ENCODE peak calls at places on chromosomes 13 and 19, in ten cellular contexts. One of them, this sample, is unnamed.

GRCh38 chr13:25085125-25085742 is 10.7 kb upstream of the PABPC3 start:
- DNase-seq in cardiac fibroblast: peak
- DNase-seq in mammary epithelial cell: peak
- DNase-seq in fibroblast of villous mesenchyme: peak
- DNase-seq in C1 segment of cervical spinal cord: peak
- DNase-seq in HTR-8/SVneo: peak
- DNase-seq in activated CD8-positive, alpha-beta memory T cell treated with anti-CD3 and anti-CD28 coated beads, Interleukin-2, amount 10 ng/mL, durations not matched to agents 7 days and 5 days: no peak
- DNase-seq in nucleus accumbens: peak
- DNase-seq in fibroblast of lung: peak
- DNase-seq in EH: peak
- DNase-seq in this sample: peak

GRCh38 chr13:25207291-25207690 is 35.2 kb upstream of the AMER2 start:
- DNase-seq in cardiac fibroblast: no peak
- DNase-seq in mammary epithelial cell: no peak
- DNase-seq in fibroblast of villous mesenchyme: no peak
- DNase-seq in C1 segment of cervical spinal cord: no peak
- DNase-seq in HTR-8/SVneo: no peak
- DNase-seq in activated CD8-positive, alpha-beta memory T cell treated with anti-CD3 and anti-CD28 coated beads, Interleukin-2, amount 10 ng/mL, durations not matched to agents 7 days and 5 days: no peak
- DNase-seq in nucleus accumbens: no peak
- DNase-seq in fibroblast of lung: no peak
- DNase-seq in EH: no peak
- DNase-seq in this sample: no peak

GRCh38 chr13:107069107-107069776 is 501.3 kb upstream of the ARGLU1 start:
- DNase-seq in cardiac fibroblast: no peak
- DNase-seq in mammary epithelial cell: no peak
- DNase-seq in fibroblast of villous mesenchyme: peak
- DNase-seq in C1 segment of cervical spinal cord: no peak
- DNase-seq in HTR-8/SVneo: no peak
- DNase-seq in activated CD8-positive, alpha-beta memory T cell treated with anti-CD3 and anti-CD28 coated beads, Interleukin-2, amount 10 ng/mL, durations not matched to agents 7 days and 5 days: no peak
- DNase-seq in nucleus accumbens: no peak
- DNase-seq in fibroblast of lung: peak
- DNase-seq in EH: peak
- DNase-seq in this sample: no peak

GRCh38 chr13:31503626-31504025 is 235.7 kb upstream of the RXFP2 start:
- DNase-seq in cardiac fibroblast: no peak
- DNase-seq in mammary epithelial cell: no peak
- DNase-seq in fibroblast of villous mesenchyme: no peak
- DNase-seq in C1 segment of cervical spinal cord: no peak
- DNase-seq in HTR-8/SVneo: no peak
- DNase-seq in activated CD8-positive, alpha-beta memory T cell treated with anti-CD3 and anti-CD28 coated beads, Interleukin-2, amount 10 ng/mL, durations not matched to agents 7 days and 5 days: no peak
- DNase-seq in nucleus accumbens: no peak
- DNase-seq in fibroblast of lung: no peak
- DNase-seq in EH: no peak
- DNase-seq in this sample: no peak

GRCh38 chr19:6226444-6227155 is 53.2 kb downstream of the MLLT1 start:
- DNase-seq in cardiac fibroblast: no peak
- DNase-seq in mammary epithelial cell: no peak
- DNase-seq in fibroblast of villous mesenchyme: no peak
- DNase-seq in C1 segment of cervical spinal cord: no peak
- DNase-seq in HTR-8/SVneo: no peak
- DNase-seq in activated CD8-positive, alpha-beta memory T cell treated with anti-CD3 and anti-CD28 coated beads, Interleukin-2, amount 10 ng/mL, durations not matched to agents 7 days and 5 days: no peak
- DNase-seq in nucleus accumbens: no peak
- DNase-seq in fibroblast of lung: no peak
- DNase-seq in EH: no peak
- DNase-seq in this sample: no peak

GRCh38 chr13:44012910-44013309 is 133.2 kb downstream of the LACC1 start:
- DNase-seq in cardiac fibroblast: no peak
- DNase-seq in mammary epithelial cell: no peak
- DNase-seq in fibroblast of villous mesenchyme: no peak
- DNase-seq in C1 segment of cervical spinal cord: no peak
- DNase-seq in HTR-8/SVneo: no peak
- DNase-seq in activated CD8-positive, alpha-beta memory T cell treated with anti-CD3 and anti-CD28 coated beads, Interleukin-2, amount 10 ng/mL, durations not matched to agents 7 days and 5 days: no peak
- DNase-seq in nucleus accumbens: peak
- DNase-seq in fibroblast of lung: peak
- DNase-seq in EH: peak
- DNase-seq in this sample: no peak

GRCh38 chr19:32614916-32615315 is 33.9 kb downstream of the PDCD5 start:
- DNase-seq in cardiac fibroblast: no peak
- DNase-seq in mammary epithelial cell: no peak
- DNase-seq in fibroblast of villous mesenchyme: no peak
- DNase-seq in C1 segment of cervical spinal cord: no peak
- DNase-seq in HTR-8/SVneo: no peak
- DNase-seq in activated CD8-positive, alpha-beta memory T cell treated with anti-CD3 and anti-CD28 coated beads, Interleukin-2, amount 10 ng/mL, durations not matched to agents 7 days and 5 days: no peak
- DNase-seq in nucleus accumbens: no peak
- DNase-seq in fibroblast of lung: no peak
- DNase-seq in EH: no peak
- DNase-seq in this sample: no peak

GRCh38 chr13:111639994-111640393 is 319.6 kb downstream of the TEX29 start:
- DNase-seq in cardiac fibroblast: no peak
- DNase-seq in mammary epithelial cell: no peak
- DNase-seq in fibroblast of villous mesenchyme: no peak
- DNase-seq in C1 segment of cervical spinal cord: peak
- DNase-seq in HTR-8/SVneo: no peak
- DNase-seq in activated CD8-positive, alpha-beta memory T cell treated with anti-CD3 and anti-CD28 coated beads, Interleukin-2, amount 10 ng/mL, durations not matched to agents 7 days and 5 days: no peak
- DNase-seq in nucleus accumbens: peak
- DNase-seq in fibroblast of lung: no peak
- DNase-seq in EH: no peak
- DNase-seq in this sample: peak

GRCh38 chr19:43667524-43668405 is 2.2 kb downstream of the PLAUR start:
- DNase-seq in cardiac fibroblast: no peak
- DNase-seq in mammary epithelial cell: no peak
- DNase-seq in fibroblast of villous mesenchyme: no peak
- DNase-seq in C1 segment of cervical spinal cord: no peak
- DNase-seq in HTR-8/SVneo: no peak
- DNase-seq in activated CD8-positive, alpha-beta memory T cell treated with anti-CD3 and anti-CD28 coated beads, Interleukin-2, amount 10 ng/mL, durations not matched to agents 7 days and 5 days: peak
- DNase-seq in nucleus accumbens: no peak
- DNase-seq in fibroblast of lung: no peak
- DNase-seq in EH: no peak
- DNase-seq in this sample: no peak

GRCh38 chr19:7679017-7679720 is 1.5 kb upstream of the TRAPPC5 start:
- DNase-seq in cardiac fibroblast: no peak
- DNase-seq in mammary epithelial cell: no peak
- DNase-seq in fibroblast of villous mesenchyme: no peak
- DNase-seq in C1 segment of cervical spinal cord: no peak
- DNase-seq in HTR-8/SVneo: no peak
- DNase-seq in activated CD8-positive, alpha-beta memory T cell treated with anti-CD3 and anti-CD28 coated beads, Interleukin-2, amount 10 ng/mL, durations not matched to agents 7 days and 5 days: peak
- DNase-seq in nucleus accumbens: no peak
- DNase-seq in fibroblast of lung: no peak
- DNase-seq in EH: peak
- DNase-seq in this sample: peak

GRCh38 chr19:5694167-5694951 is 4.3 kb downstream of the RPL36 start:
- DNase-seq in cardiac fibroblast: no peak
- DNase-seq in mammary epithelial cell: no peak
- DNase-seq in fibroblast of villous mesenchyme: no peak
- DNase-seq in C1 segment of cervical spinal cord: no peak
- DNase-seq in HTR-8/SVneo: no peak
- DNase-seq in activated CD8-positive, alpha-beta memory T cell treated with anti-CD3 and anti-CD28 coated beads, Interleukin-2, amount 10 ng/mL, durations not matched to agents 7 days and 5 days: no peak
- DNase-seq in nucleus accumbens: no peak
- DNase-seq in fibroblast of lung: no peak
- DNase-seq in EH: no peak
- DNase-seq in this sample: no peak

GRCh38 chr19:16202320-16203255 is 4.9 kb downstream of the AP1M1 start:
- DNase-seq in cardiac fibroblast: no peak
- DNase-seq in mammary epithelial cell: no peak
- DNase-seq in fibroblast of villous mesenchyme: no peak
- DNase-seq in C1 segment of cervical spinal cord: no peak
- DNase-seq in HTR-8/SVneo: no peak
- DNase-seq in activated CD8-positive, alpha-beta memory T cell treated with anti-CD3 and anti-CD28 coated beads, Interleukin-2, amount 10 ng/mL, durations not matched to agents 7 days and 5 days: no peak
- DNase-seq in nucleus accumbens: no peak
- DNase-seq in fibroblast of lung: peak
- DNase-seq in EH: peak
- DNase-seq in this sample: no peak

GRCh38 chr13:90049989-90050671 is 1297.4 kb upstream of the MIR17HG start:
- DNase-seq in cardiac fibroblast: no peak
- DNase-seq in mammary epithelial cell: no peak
- DNase-seq in fibroblast of villous mesenchyme: no peak
- DNase-seq in C1 segment of cervical spinal cord: no peak
- DNase-seq in HTR-8/SVneo: no peak
- DNase-seq in activated CD8-positive, alpha-beta memory T cell treated with anti-CD3 and anti-CD28 coated beads, Interleukin-2, amount 10 ng/mL, durations not matched to agents 7 days and 5 days: no peak
- DNase-seq in nucleus accumbens: no peak
- DNase-seq in fibroblast of lung: no peak
- DNase-seq in EH: no peak
- DNase-seq in this sample: no peak

GRCh38 chr19:10352764-10353671 is 13.6 kb upstream of the ICAM3 start:
- DNase-seq in cardiac fibroblast: peak
- DNase-seq in mammary epithelial cell: no peak
- DNase-seq in fibroblast of villous mesenchyme: peak
- DNase-seq in C1 segment of cervical spinal cord: no peak
- DNase-seq in HTR-8/SVneo: no peak
- DNase-seq in activated CD8-positive, alpha-beta memory T cell treated with anti-CD3 and anti-CD28 coated beads, Interleukin-2, amount 10 ng/mL, durations not matched to agents 7 days and 5 days: no peak
- DNase-seq in nucleus accumbens: no peak
- DNase-seq in fibroblast of lung: no peak
- DNase-seq in EH: no peak
- DNase-seq in this sample: no peak

GRCh38 chr19:39865186-39865585 is 19.0 kb upstream of the FBL start:
- DNase-seq in cardiac fibroblast: no peak
- DNase-seq in mammary epithelial cell: no peak
- DNase-seq in fibroblast of villous mesenchyme: no peak
- DNase-seq in C1 segment of cervical spinal cord: no peak
- DNase-seq in HTR-8/SVneo: no peak
- DNase-seq in activated CD8-positive, alpha-beta memory T cell treated with anti-CD3 and anti-CD28 coated beads, Interleukin-2, amount 10 ng/mL, durations not matched to agents 7 days and 5 days: no peak
- DNase-seq in nucleus accumbens: no peak
- DNase-seq in fibroblast of lung: no peak
- DNase-seq in EH: no peak
- DNase-seq in this sample: no peak

GRCh38 chr19:12647047-12647446 is 19.5 kb downstream of the MAN2B1 start:
- DNase-seq in cardiac fibroblast: no peak
- DNase-seq in mammary epithelial cell: no peak
- DNase-seq in fibroblast of villous mesenchyme: no peak
- DNase-seq in C1 segment of cervical spinal cord: no peak
- DNase-seq in HTR-8/SVneo: no peak
- DNase-seq in activated CD8-positive, alpha-beta memory T cell treated with anti-CD3 and anti-CD28 coated beads, Interleukin-2, amount 10 ng/mL, durations not matched to agents 7 days and 5 days: no peak
- DNase-seq in nucleus accumbens: no peak
- DNase-seq in fibroblast of lung: no peak
- DNase-seq in EH: no peak
- DNase-seq in this sample: no peak

GRCh38 chr13:97004886-97005285 is 10.6 kb upstream of the OXGR1 start:
- DNase-seq in cardiac fibroblast: no peak
- DNase-seq in mammary epithelial cell: no peak
- DNase-seq in fibroblast of villous mesenchyme: no peak
- DNase-seq in C1 segment of cervical spinal cord: no peak
- DNase-seq in HTR-8/SVneo: no peak
- DNase-seq in activated CD8-positive, alpha-beta memory T cell treated with anti-CD3 and anti-CD28 coated beads, Interleukin-2, amount 10 ng/mL, durations not matched to agents 7 days and 5 days: no peak
- DNase-seq in nucleus accumbens: no peak
- DNase-seq in fibroblast of lung: no peak
- DNase-seq in EH: no peak
- DNase-seq in this sample: no peak

GRCh38 chr13:21006141-21007005 is 55.0 kb downstream of the LATS2 start:
- DNase-seq in cardiac fibroblast: no peak
- DNase-seq in mammary epithelial cell: no peak
- DNase-seq in fibroblast of villous mesenchyme: no peak
- DNase-seq in C1 segment of cervical spinal cord: no peak
- DNase-seq in HTR-8/SVneo: no peak
- DNase-seq in activated CD8-positive, alpha-beta memory T cell treated with anti-CD3 and anti-CD28 coated beads, Interleukin-2, amount 10 ng/mL, durations not matched to agents 7 days and 5 days: no peak
- DNase-seq in nucleus accumbens: no peak
- DNase-seq in fibroblast of lung: no peak
- DNase-seq in EH: no peak
- DNase-seq in this sample: no peak

GRCh38 chr19:53333071-53333465 is 481 bp upstream of the ZNF845 start:
- DNase-seq in cardiac fibroblast: no peak
- DNase-seq in mammary epithelial cell: no peak
- DNase-seq in fibroblast of villous mesenchyme: no peak
- DNase-seq in C1 segment of cervical spinal cord: no peak
- DNase-seq in HTR-8/SVneo: peak
- DNase-seq in activated CD8-positive, alpha-beta memory T cell treated with anti-CD3 and anti-CD28 coated beads, Interleukin-2, amount 10 ng/mL, durations not matched to agents 7 days and 5 days: peak
- DNase-seq in nucleus accumbens: no peak
- DNase-seq in fibroblast of lung: peak
- DNase-seq in EH: no peak
- DNase-seq in this sample: peak

GRCh38 chr13:71912524-71912923 is 45.5 kb upstream of the DACH1 start:
- DNase-seq in cardiac fibroblast: peak
- DNase-seq in mammary epithelial cell: no peak
- DNase-seq in fibroblast of villous mesenchyme: no peak
- DNase-seq in C1 segment of cervical spinal cord: no peak
- DNase-seq in HTR-8/SVneo: no peak
- DNase-seq in activated CD8-positive, alpha-beta memory T cell treated with anti-CD3 and anti-CD28 coated beads, Interleukin-2, amount 10 ng/mL, durations not matched to agents 7 days and 5 days: no peak
- DNase-seq in nucleus accumbens: no peak
- DNase-seq in fibroblast of lung: peak
- DNase-seq in EH: no peak
- DNase-seq in this sample: no peak

GRCh38 chr19:13781547-13781946 is 7.3 kb downstream of the C19orf53 start:
- DNase-seq in cardiac fibroblast: peak
- DNase-seq in mammary epithelial cell: peak
- DNase-seq in fibroblast of villous mesenchyme: peak
- DNase-seq in C1 segment of cervical spinal cord: peak
- DNase-seq in HTR-8/SVneo: peak
- DNase-seq in activated CD8-positive, alpha-beta memory T cell treated with anti-CD3 and anti-CD28 coated beads, Interleukin-2, amount 10 ng/mL, durations not matched to agents 7 days and 5 days: no peak
- DNase-seq in nucleus accumbens: no peak
- DNase-seq in fibroblast of lung: peak
- DNase-seq in EH: peak
- DNase-seq in this sample: no peak

GRCh38 chr19:33441277-33441699 is 67.8 kb downstream of the CEBPG start:
- DNase-seq in cardiac fibroblast: no peak
- DNase-seq in mammary epithelial cell: no peak
- DNase-seq in fibroblast of villous mesenchyme: no peak
- DNase-seq in C1 segment of cervical spinal cord: no peak
- DNase-seq in HTR-8/SVneo: no peak
- DNase-seq in activated CD8-positive, alpha-beta memory T cell treated with anti-CD3 and anti-CD28 coated beads, Interleukin-2, amount 10 ng/mL, durations not matched to agents 7 days and 5 days: peak
- DNase-seq in nucleus accumbens: no peak
- DNase-seq in fibroblast of lung: no peak
- DNase-seq in EH: no peak
- DNase-seq in this sample: no peak

GRCh38 chr19:8361921-8362793 is 1.8 kb upstream of the ANGPTL4 start:
- DNase-seq in cardiac fibroblast: peak
- DNase-seq in mammary epithelial cell: peak
- DNase-seq in fibroblast of villous mesenchyme: peak
- DNase-seq in C1 segment of cervical spinal cord: peak
- DNase-seq in HTR-8/SVneo: peak
- DNase-seq in activated CD8-positive, alpha-beta memory T cell treated with anti-CD3 and anti-CD28 coated beads, Interleukin-2, amount 10 ng/mL, durations not matched to agents 7 days and 5 days: no peak
- DNase-seq in nucleus accumbens: peak
- DNase-seq in fibroblast of lung: peak
- DNase-seq in EH: peak
- DNase-seq in this sample: peak

GRCh38 chr13:106651442-106651841 is 83.5 kb upstream of the ARGLU1 start:
- DNase-seq in cardiac fibroblast: no peak
- DNase-seq in mammary epithelial cell: no peak
- DNase-seq in fibroblast of villous mesenchyme: no peak
- DNase-seq in C1 segment of cervical spinal cord: no peak
- DNase-seq in HTR-8/SVneo: no peak
- DNase-seq in activated CD8-positive, alpha-beta memory T cell treated with anti-CD3 and anti-CD28 coated beads, Interleukin-2, amount 10 ng/mL, durations not matched to agents 7 days and 5 days: no peak
- DNase-seq in nucleus accumbens: no peak
- DNase-seq in fibroblast of lung: peak
- DNase-seq in EH: no peak
- DNase-seq in this sample: no peak

GRCh38 chr19:51367565-51368365 is 1.0 kb downstream of the CLDND2 start:
- DNase-seq in cardiac fibroblast: peak
- DNase-seq in mammary epithelial cell: peak
- DNase-seq in fibroblast of villous mesenchyme: peak
- DNase-seq in C1 segment of cervical spinal cord: peak
- DNase-seq in HTR-8/SVneo: peak
- DNase-seq in activated CD8-positive, alpha-beta memory T cell treated with anti-CD3 and anti-CD28 coated beads, Interleukin-2, amount 10 ng/mL, durations not matched to agents 7 days and 5 days: peak
- DNase-seq in nucleus accumbens: peak
- DNase-seq in fibroblast of lung: peak
- DNase-seq in EH: peak
- DNase-seq in this sample: peak

GRCh38 chr13:106472621-106473020 is 62.8 kb downstream of the EFNB2 start:
- DNase-seq in cardiac fibroblast: no peak
- DNase-seq in mammary epithelial cell: peak
- DNase-seq in fibroblast of villous mesenchyme: no peak
- DNase-seq in C1 segment of cervical spinal cord: no peak
- DNase-seq in HTR-8/SVneo: no peak
- DNase-seq in activated CD8-positive, alpha-beta memory T cell treated with anti-CD3 and anti-CD28 coated beads, Interleukin-2, amount 10 ng/mL, durations not matched to agents 7 days and 5 days: no peak
- DNase-seq in nucleus accumbens: no peak
- DNase-seq in fibroblast of lung: no peak
- DNase-seq in EH: no peak
- DNase-seq in this sample: no peak

GRCh38 chr13:74794147-74794546 is 659.9 kb upstream of the KLF12 start:
- DNase-seq in cardiac fibroblast: peak
- DNase-seq in mammary epithelial cell: no peak
- DNase-seq in fibroblast of villous mesenchyme: no peak
- DNase-seq in C1 segment of cervical spinal cord: no peak
- DNase-seq in HTR-8/SVneo: no peak
- DNase-seq in activated CD8-positive, alpha-beta memory T cell treated with anti-CD3 and anti-CD28 coated beads, Interleukin-2, amount 10 ng/mL, durations not matched to agents 7 days and 5 days: no peak
- DNase-seq in nucleus accumbens: no peak
- DNase-seq in fibroblast of lung: no peak
- DNase-seq in EH: no peak
- DNase-seq in this sample: no peak

GRCh38 chr19:543912-544608 is at the start of gene GZMM:
- DNase-seq in cardiac fibroblast: no peak
- DNase-seq in mammary epithelial cell: no peak
- DNase-seq in fibroblast of villous mesenchyme: no peak
- DNase-seq in C1 segment of cervical spinal cord: no peak
- DNase-seq in HTR-8/SVneo: no peak
- DNase-seq in activated CD8-positive, alpha-beta memory T cell treated with anti-CD3 and anti-CD28 coated beads, Interleukin-2, amount 10 ng/mL, durations not matched to agents 7 days and 5 days: peak
- DNase-seq in nucleus accumbens: no peak
- DNase-seq in fibroblast of lung: no peak
- DNase-seq in EH: no peak
- DNase-seq in this sample: no peak